ENCODE peak calls at places on chromosomes 5 and 9, in four cellular contexts. T is HepG2, D is GM12878, W is H1. C is an unnamed sample.

GRCh38 chr9:93958875-93959682 is 3.9 kb upstream of the BARX1 start:
- DNase-seq in W (peak; percentile 75), D (no peak), T (no peak), C (no peak)

GRCh38 chr9:95266649-95267048 is 50.9 kb downstream of the FANCC start:
- DNase-seq in T (no peak), W (no peak), D (peak; percentile 21), C (no peak)

GRCh38 chr5:87845734-87846133 is 422.9 kb downstream of the TMEM161B start:
- DNase-seq in D (no peak), W (no peak), T (no peak), C (no peak)

GRCh38 chr5:145479862-145480261 is 355.3 kb downstream of the PRELID2 start:
- DNase-seq in W (no peak), D (no peak), T (no peak), C (no peak)

GRCh38 chr9:37645903-37646506 is 4.7 kb upstream of the FRMPD1 start:
- DNase-seq in T (no peak), D (no peak), W (no peak), C (no peak)

GRCh38 chr5:66324357-66324756 is 180.3 kb downstream of the SREK1 start:
- DNase-seq in D (no peak), W (no peak), T (no peak), C (no peak)

GRCh38 chr5:120103498-120103897 is 360.6 kb upstream of the PRR16 start:
- DNase-seq in D (no peak), T (no peak), W (no peak), C (no peak)

GRCh38 chr5:13250450-13251291 is 693.8 kb downstream of the DNAH5 start:
- DNase-seq in T (peak; percentile 13), D (no peak), W (no peak), C (no peak)

GRCh38 chr5:87770601-87771121 is 357.9 kb upstream of the CCNH start:
- DNase-seq in D (no peak), T (no peak), W (peak; percentile 63), C (no peak)

GRCh38 chr9:124553738-124554137 is 46.5 kb upstream of the NR5A1 start:
- DNase-seq in T (no peak), D (no peak), W (no peak), C (no peak)

GRCh38 chr5:158271155-158271554 is 412.2 kb upstream of the CLINT1 start:
- DNase-seq in T (no peak), W (no peak), D (no peak), C (no peak)

GRCh38 chr5:24067208-24067607 is 559.8 kb downstream of the PRDM9 start:
- DNase-seq in W (no peak), T (no peak), D (no peak), C (no peak)

DNA sequence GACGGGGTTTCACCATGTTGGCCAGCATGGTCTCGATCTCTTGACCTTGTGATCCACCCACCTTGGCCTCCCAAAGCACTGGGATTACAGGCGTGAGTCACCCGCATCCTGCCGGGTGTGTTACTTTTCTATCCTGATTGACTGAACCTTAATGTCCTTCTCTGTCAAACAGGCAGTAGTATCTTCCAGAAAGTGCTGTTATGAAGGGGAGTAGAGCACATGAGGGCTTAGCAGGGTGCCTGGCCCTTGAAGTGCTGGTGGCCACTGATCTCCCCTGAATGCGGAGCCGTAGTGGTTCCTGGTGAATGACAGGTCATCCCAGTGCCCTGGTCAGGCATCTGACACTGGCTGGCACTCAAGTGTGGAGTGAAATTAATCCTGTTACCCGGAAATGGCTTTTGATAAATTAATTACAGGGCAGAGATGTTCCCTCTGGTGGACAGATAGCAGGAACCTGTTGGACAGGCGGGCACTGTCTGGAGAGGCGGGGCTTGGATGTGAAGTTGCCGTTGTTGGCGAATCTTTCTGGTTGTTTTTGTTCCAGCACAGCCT is 28.4 kb downstream of the PRRC2B start:
- DNase-seq in D (no peak), W (no peak), T (no peak), C (no peak)
- TF ChIP-seq CTCF in D (no peak), W (no peak), T (no peak), C (no peak)

DNA sequence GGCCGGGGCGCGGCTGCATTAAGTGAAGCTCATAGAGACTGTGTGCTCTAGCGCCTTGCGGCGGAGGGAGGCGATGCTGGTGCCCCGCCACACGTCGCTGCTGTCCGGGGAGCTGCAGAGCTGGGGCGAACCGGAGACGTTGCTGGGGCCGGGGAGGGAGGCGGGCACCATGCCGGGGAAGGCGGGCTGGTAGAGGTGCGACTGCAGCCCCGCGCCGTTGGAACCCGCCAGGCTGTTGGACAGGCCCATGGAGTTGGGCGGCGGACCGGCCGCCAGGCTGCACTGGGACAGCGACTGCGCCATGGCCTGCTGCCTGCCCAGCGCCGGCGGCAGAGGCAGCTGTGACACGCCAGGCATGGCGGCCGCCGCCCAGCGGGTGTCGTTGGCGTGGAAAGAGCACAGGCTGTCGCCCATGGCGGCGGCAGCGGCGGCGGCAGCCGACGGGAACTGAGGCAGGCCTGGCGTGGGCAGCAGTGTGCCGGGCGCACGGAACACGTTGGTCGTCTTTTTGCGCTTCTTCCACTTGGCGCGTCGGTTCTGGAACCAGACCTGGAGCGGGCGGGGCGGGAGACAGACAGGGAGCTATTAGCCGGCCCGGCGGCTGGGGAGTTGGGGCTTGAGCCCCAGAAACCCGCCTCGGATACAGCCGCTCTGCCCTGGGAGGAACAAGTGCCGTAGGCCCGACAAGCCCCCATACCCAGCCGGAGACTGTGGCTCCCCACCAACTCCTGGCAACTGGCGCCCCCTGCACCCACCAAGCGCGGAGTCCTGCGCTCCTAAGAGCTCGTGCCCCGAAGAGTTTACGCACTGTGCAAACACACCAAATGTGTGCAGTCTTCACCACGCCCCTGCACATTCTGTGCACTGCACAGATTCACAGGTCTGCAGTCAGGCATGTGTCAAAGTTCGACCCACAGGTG is 8.0 kb downstream of the OTP start:
- DNase-seq in W (peak; percentile 63), D (no peak), T (peak; percentile 33), C (no peak)
- TF ChIP-seq HDAC6 in W (no peak), D (no peak), T (no peak), C (no peak)

DNA sequence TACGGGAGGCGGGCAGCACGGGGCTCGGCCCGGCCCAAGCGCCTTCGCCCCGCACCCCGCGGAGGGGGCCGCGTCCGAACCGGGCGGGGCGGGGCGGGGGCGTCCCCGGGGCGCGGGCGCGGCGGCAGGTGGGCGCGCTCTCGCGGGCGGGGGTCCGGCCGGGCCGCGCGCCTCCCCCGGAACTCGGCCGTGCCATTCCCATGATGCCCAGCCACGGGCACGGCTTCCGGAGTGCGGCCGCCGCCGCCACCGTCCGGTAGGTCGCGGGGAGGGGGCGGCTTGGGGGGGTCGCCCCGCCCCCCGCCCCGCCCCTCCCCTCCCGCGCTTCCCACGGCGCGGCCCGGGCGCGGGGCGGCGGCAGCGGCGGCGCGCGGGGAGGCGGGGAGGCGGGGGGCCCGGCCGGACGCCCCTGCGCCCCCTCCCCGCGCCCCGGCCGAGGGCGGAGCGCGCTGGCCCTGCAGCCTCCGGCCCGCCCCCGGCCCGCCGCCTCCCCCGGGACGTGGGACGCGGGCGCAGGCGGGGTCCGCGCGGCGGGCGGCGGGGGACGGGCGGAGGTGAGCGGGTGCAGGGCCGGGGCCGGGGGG is at the start of gene PPP1R26:
- DNase-seq in W (no peak), D (no peak), T (no peak), C (peak; percentile 83)
- TF ChIP-seq CTCF in W (no peak), D (no peak), T (no peak), C (no peak)

GRCh38 chr5:112121268-112121667 is 297.8 kb downstream of the EPB41L4A start:
- DNase-seq in W (no peak), D (no peak), T (no peak), C (no peak)

GRCh38 chr5:112122353-112122752 is 296.7 kb downstream of the EPB41L4A start:
- DNase-seq in D (no peak), T (no peak), W (no peak), C (no peak)

GRCh38 chr5:112116372-112116771 is 302.7 kb downstream of the EPB41L4A start:
- DNase-seq in D (peak; percentile 66), W (no peak), T (no peak), C (no peak)

GRCh38 chr5:112119969-112120368 is 299.1 kb downstream of the EPB41L4A start:
- DNase-seq in D (no peak), W (no peak), T (no peak), C (no peak)

GRCh38 chr5:112119527-112119926 is 299.6 kb downstream of the EPB41L4A start:
- DNase-seq in D (peak; percentile 32), W (no peak), T (no peak), C (no peak)
- TF ChIP-seq HDAC6 in D (no peak), W (no peak), T (no peak), C (no peak)

C was measured in K562.